ENCODE peak calls at places on chromosomes 12 and 14, in four cellular contexts. G is K562, I is H1, H is WTC11. Z is an unnamed sample.

GRCh38 chr12:132761032-132761910 is at the start of gene ANKLE2:
- DNase-seq in G (peak), I (no peak), H (peak), Z (peak)

GRCh38 chr14:99603471-99603933 is 505 bp downstream of the CCDC85C start:
- DNase-seq in G (no peak), I (peak), H (peak), Z (no peak)

GRCh38 chr12:71159260-71159659 is 1.5 kb upstream of the TSPAN8 start:
- DNase-seq in G (no peak), I (no peak), H (no peak), Z (no peak)

GRCh38 chr12:111505601-111506036 is 93.5 kb downstream of the ATXN2 start:
- DNase-seq in G (no peak), I (no peak), H (no peak), Z (no peak)

GRCh38 chr14:21101802-21102413 is 1.0 kb downstream of the TMEM253 start:
- DNase-seq in G (peak), I (no peak), H (no peak), Z (no peak)

GRCh38 chr12:25186788-25187397 is 8.1 kb downstream of the DNAI7 start:
- DNase-seq in G (no peak), I (no peak), H (no peak), Z (no peak)

GRCh38 chr14:90552465-90553297 is 155.9 kb downstream of the CALM1 start:
- DNase-seq in G (no peak), I (no peak), H (no peak), Z (no peak)

GRCh38 chr14:71339650-71340415 is 432.6 kb downstream of the PCNX1 start:
- DNase-seq in G (peak), I (no peak), H (no peak), Z (peak)

GRCh38 chr12:106329231-106329985 is 26.9 kb downstream of the TCP11L2 start:
- DNase-seq in G (no peak), I (no peak), H (no peak), Z (no peak)

GRCh38 chr12:67269632-67270578 is 747 bp downstream of the CAND1 start:
- DNase-seq in G (peak), I (peak), H (peak), Z (peak)

GRCh38 chr12:32110942-32111341 is 4.3 kb downstream of the BICD1 start:
- DNase-seq in G (no peak), I (no peak), H (no peak), Z (no peak)

GRCh38 chr12:32568241-32568640 is 110.9 kb upstream of the DNM1L start:
- DNase-seq in G (no peak), I (no peak), H (no peak), Z (no peak)

GRCh38 chr12:69927145-69927544 is 102.1 kb downstream of the MYRFL start:
- DNase-seq in G (no peak), I (no peak), H (no peak), Z (no peak)

GRCh38 chr12:110863161-110863560 is 16.4 kb downstream of the CCDC63 start:
- DNase-seq in G (no peak), I (no peak), H (no peak), Z (no peak)

GRCh38 chr12:38669530-38669929 is 235.9 kb downstream of the CPNE8 start:
- DNase-seq in G (peak), I (no peak), H (no peak), Z (no peak)

GRCh38 chr14:76977793-76978730 is 50.4 kb downstream of the IRF2BPL start:
- DNase-seq in G (peak), I (peak), H (no peak), Z (peak)

GRCh38 chr12:851913-852312 is 97.6 kb downstream of the RAD52 start:
- DNase-seq in G (no peak), I (no peak), H (no peak), Z (no peak)

GRCh38 chr12:25208554-25208953 is 13.5 kb downstream of the ETFRF1 start:
- DNase-seq in G (no peak), I (no peak), H (no peak), Z (no peak)

GRCh38 chr14:89921896-89922548 is 32.5 kb downstream of the EFCAB11 start:
- DNase-seq in G (no peak), I (no peak), H (no peak), Z (no peak)

GRCh38 chr12:92553389-92553788 is 149.4 kb upstream of the PLEKHG7 start:
- DNase-seq in G (no peak), I (no peak), H (no peak), Z (no peak)
- TF ChIP-seq TEAD4 in G (no peak), I (no peak), H (no peak), Z (no peak)

GRCh38 chr14:38350102-38350501 is 94.2 kb upstream of the CLEC14A start:
- DNase-seq in G (no peak), I (no peak), H (no peak), Z (no peak)
- TF ChIP-seq TEAD4 in G (no peak), I (no peak), H (no peak), Z (no peak)

DNA sequence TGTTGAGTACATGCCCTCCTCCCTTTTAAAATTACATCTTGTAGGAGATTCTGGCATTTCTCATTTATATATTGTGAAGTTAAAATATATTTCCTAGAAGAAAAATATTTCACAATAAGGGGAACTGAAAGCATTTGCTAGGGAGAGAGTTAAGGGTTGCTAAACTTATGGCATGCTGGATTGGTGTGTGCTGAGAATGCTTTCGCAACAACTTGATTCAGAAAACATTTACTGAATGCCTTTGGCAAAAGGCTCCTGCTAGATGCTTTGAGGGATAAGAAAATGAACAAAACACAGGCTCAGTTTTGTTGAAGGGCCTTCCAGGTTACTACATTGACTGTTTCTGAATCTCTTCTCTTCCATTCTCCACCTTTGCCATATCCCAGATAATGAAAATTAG is 67.5 kb downstream of the DIP2B start:
- DNase-seq in G (no peak), I (no peak), H (no peak), Z (peak)
- TF ChIP-seq TEAD4 in G (no peak), I (no peak), H (no peak), Z (no peak)

GRCh38 chr14:36619853-36620252 is 37.4 kb upstream of the NKX2-8 start:
- DNase-seq in G (no peak), I (no peak), H (no peak), Z (no peak)
- TF ChIP-seq TEAD4 in G (no peak), I (no peak), H (no peak), Z (no peak)

DNA sequence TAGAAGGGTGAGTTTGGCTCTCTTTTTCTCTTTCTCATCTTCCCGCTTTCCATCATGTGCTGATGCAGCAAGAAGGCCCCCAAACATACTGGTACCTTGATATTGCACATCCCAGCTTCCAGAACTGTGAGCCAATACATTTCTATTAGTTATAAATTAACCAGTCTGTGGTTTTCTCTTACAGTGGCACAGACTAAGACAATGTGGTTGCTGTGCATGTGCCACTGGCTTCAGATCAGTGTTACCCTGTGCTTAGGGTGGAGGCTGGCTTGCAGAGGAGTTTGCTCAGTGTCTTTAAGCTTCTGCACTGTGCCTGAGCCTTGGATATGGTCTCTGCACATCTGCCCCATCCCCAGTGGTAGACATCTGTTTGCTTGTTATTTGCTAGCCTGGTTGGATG is 5.5 kb downstream of the IFI27L2 start:
- DNase-seq in G (no peak), I (no peak), H (no peak), Z (no peak)
- TF ChIP-seq TEAD4 in G (no peak), I (no peak), H (no peak), Z (no peak)

GRCh38 chr12:130664252-130664651 is 51.8 kb downstream of the RIMBP2 start:
- DNase-seq in G (no peak), I (no peak), H (no peak), Z (no peak)

GRCh38 chr12:130667421-130667960 is 48.6 kb downstream of the RIMBP2 start:
- DNase-seq in G (no peak), I (no peak), H (no peak), Z (peak)

GRCh38 chr12:130664772-130665171 is 51.3 kb downstream of the RIMBP2 start:
- DNase-seq in G (no peak), I (no peak), H (no peak), Z (no peak)

GRCh38 chr12:130666645-130667044 is 49.5 kb downstream of the RIMBP2 start:
- DNase-seq in G (no peak), I (no peak), H (no peak), Z (no peak)

GRCh38 chr12:130665753-130666152 is 50.3 kb downstream of the RIMBP2 start:
- DNase-seq in G (no peak), I (no peak), H (no peak), Z (peak)
- TF ChIP-seq TEAD4 in G (no peak), I (no peak), H (no peak), Z (no peak)

GRCh38 chr14:24186831-24187537 is 1.6 kb downstream of the IPO4 start:
- DNase-seq in G (no peak), I (no peak), H (no peak), Z (no peak)

GRCh38 chr14:24187538-24187915 is 1.1 kb downstream of the IPO4 start:
- DNase-seq in G (no peak), I (no peak), H (no peak), Z (no peak)

GRCh38 chr14:24184104-24184970 is 4.3 kb downstream of the IPO4 start:
- DNase-seq in G (no peak), I (no peak), H (no peak), Z (no peak)

GRCh38 chr14:24185015-24185414 is 3.6 kb downstream of the IPO4 start:
- DNase-seq in G (no peak), I (no peak), H (no peak), Z (no peak)

DNA sequence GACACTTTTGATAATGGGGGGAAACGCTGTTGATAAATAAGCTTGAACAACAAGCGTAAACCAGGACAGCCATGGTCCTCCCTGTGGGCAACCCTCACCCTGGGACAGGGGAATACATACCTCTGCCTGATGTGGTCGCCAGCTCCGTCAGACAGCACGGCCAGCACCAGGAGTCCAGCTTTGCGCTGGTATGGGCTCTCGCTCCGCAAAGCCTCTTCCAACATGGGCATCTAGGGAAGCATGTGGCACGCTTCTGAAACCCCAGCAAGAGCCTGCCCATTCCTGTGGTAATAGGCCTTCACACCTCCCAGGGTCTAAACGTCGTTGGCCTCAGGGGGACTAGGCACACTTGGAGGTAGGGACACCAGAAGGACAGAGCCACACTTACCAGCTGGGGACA is 2.9 kb downstream of the IPO4 start:
- DNase-seq in G (no peak), I (no peak), H (no peak), Z (no peak)
- TF ChIP-seq TEAD4 in G (no peak), I (no peak), H (no peak), Z (no peak)

DNA sequence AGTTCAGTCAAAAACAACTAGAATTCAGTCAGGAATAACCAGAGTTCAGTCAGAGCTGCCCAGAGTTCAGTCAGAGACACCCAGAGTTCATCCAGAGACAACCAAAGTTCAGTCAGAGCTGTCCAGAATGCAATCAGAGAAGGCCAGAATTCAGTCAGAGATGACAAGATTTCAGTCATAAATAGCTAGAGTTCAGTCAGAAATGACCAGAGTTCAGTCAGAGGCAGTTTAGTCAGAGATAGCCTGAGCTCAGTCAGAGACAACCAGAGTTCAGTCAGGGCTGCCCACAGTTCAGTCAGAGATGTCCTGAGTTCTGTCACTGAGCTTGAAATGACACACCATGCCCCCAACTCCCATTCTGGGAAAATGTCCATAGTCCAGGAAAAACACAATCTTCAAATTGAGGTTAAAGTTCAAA is 1102.8 kb downstream of the BCL11B start:
- DNase-seq in G (no peak), I (no peak), H (no peak), Z (no peak)
- TF ChIP-seq TEAD4 in G (no peak), I (no peak), H (no peak), Z (no peak)

GRCh38 chr12:116524964-116525379 is 34.2 kb upstream of the MAP1LC3B2 start:
- DNase-seq in G (no peak), I (no peak), H (peak), Z (no peak)

GRCh38 chr12:116517431-116518045 is 41.6 kb upstream of the MAP1LC3B2 start:
- DNase-seq in G (no peak), I (no peak), H (no peak), Z (no peak)

GRCh38 chr12:116524311-116524710 is 34.9 kb upstream of the MAP1LC3B2 start:
- DNase-seq in G (no peak), I (no peak), H (no peak), Z (no peak)

GRCh38 chr12:116520225-116520624 is 39.0 kb upstream of the MAP1LC3B2 start:
- DNase-seq in G (no peak), I (no peak), H (no peak), Z (no peak)

DNA sequence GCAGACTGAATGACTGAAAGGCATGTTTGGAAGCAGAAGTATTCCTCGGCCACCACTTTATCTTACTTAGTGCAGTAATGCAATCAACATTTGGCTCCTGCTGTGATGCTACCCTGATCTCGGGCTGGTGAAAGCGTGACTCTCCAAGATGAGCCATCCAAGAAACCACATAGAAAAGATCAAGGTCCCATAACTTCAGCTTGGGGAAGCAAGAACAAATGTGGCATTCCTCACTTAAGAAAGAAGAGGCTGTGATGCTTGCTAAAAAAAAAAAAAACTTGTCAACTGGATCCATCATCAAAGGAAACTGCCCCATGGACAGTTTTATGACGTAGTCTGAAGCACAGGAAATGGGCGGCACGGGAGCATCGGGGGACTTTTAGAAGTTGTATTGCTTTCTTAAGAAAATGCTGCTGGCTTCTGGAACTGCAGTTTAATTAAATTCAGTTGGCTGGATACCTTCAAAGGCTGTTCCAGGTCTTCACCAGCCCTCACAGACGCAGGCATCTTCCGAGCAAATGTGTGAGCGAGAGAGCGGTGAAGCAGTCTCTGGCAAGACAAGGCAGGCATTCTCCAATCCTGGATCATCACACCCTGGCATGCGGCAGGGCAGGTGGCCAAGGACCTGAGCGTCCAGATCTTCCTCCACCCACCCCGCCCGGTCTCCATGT is 38.2 kb upstream of the MAP1LC3B2 start:
- DNase-seq in G (no peak), I (no peak), H (no peak), Z (peak)
- TF ChIP-seq TEAD4 in G (no peak), I (no peak), H (no peak), Z (no peak)

GRCh38 chr12:6279256-6279628 is 31.2 kb upstream of the PLEKHG6 start:
- DNase-seq in G (peak), I (no peak), H (no peak), Z (no peak)

GRCh38 chr12:6277982-6278438 is 32.5 kb upstream of the PLEKHG6 start:
- DNase-seq in G (no peak), I (no peak), H (no peak), Z (no peak)

GRCh38 chr12:6279631-6280030 is 30.9 kb upstream of the PLEKHG6 start:
- DNase-seq in G (no peak), I (no peak), H (no peak), Z (no peak)

GRCh38 chr12:6280053-6280469 is 30.4 kb upstream of the PLEKHG6 start:
- DNase-seq in G (no peak), I (no peak), H (no peak), Z (no peak)

GRCh38 chr12:6278439-6279255 is 31.8 kb upstream of the PLEKHG6 start:
- DNase-seq in G (peak), I (peak), H (peak), Z (peak)
- TF ChIP-seq TEAD4 in G (no peak), I (no peak), H (no peak), Z (no peak)